ENCODE peak calls at places on chromosomes 11 and 22, in five cellular contexts. J is CD8-positive, alpha-beta T cell; T is dermis microvascular lymphatic vessel endothelial cell; F is AML-193; M is stimulated activated CD4-positive, alpha-beta T cell treated with anti-CD3 and anti-CD28 coated beads, Interleukin-1b, Interleukin-23, amount 100 ng/mL, for 4 hours. X is an unnamed sample.

GRCh38 chr11:72972541-72973128 is 158.4 kb downstream of the ATG16L2 start:
- DNase-seq in J (no peak), T (no peak), F (no peak), M (no peak), X (no peak)

GRCh38 chr11:111665779-111666178 is 63.5 kb downstream of the SIK2 start:
- DNase-seq in J (no peak), T (peak; percentile 37), F (peak; percentile 6), M (no peak), X (peak; percentile 8)

GRCh38 chr11:108224908-108225786 is 2.3 kb downstream of the ATM start:
- DNase-seq in J (no peak), T (no peak), F (peak; percentile 53), M (no peak), X (no peak)

GRCh38 chr11:130001491-130002351 is 914 bp downstream of the PRDM10 start:
- DNase-seq in J (peak; percentile 22), T (no peak), F (no peak), M (no peak), X (no peak)

GRCh38 chr22:42856179-42856864 is 751 bp downstream of the ARFGAP3 start:
- DNase-seq in J (peak; percentile 37), T (peak; percentile 74), F (peak; percentile 10), M (peak; percentile 37), X (no peak)

GRCh38 chr11:2420502-2421225 is 20.1 kb downstream of the TSSC4 start:
- DNase-seq in J (peak; percentile 64), T (no peak), F (peak; percentile 54), M (peak; percentile 70), X (peak; percentile 22)

GRCh38 chr11:84780689-84781293 is 846.4 kb downstream of the DLG2 start:
- DNase-seq in J (no peak), T (no peak), F (peak; percentile 8), M (no peak), X (no peak)

GRCh38 chr11:17154409-17155159 is 53.2 kb downstream of the PIK3C2A start:
- DNase-seq in J (no peak), T (no peak), F (peak; percentile 3), M (no peak), X (no peak)

GRCh38 chr11:34250732-34251639 is 106.8 kb downstream of the ABTB2 start:
- DNase-seq in J (peak; percentile 65), T (no peak), F (no peak), M (peak; percentile 46), X (no peak)

GRCh38 chr11:80841716-80842115 is 1400.9 kb upstream of the TENM4 start:
- DNase-seq in J (no peak), T (no peak), F (no peak), M (no peak), X (no peak)

GRCh38 chr11:59436169-59436568 is at the start of gene OR5A1:
- DNase-seq in J (no peak), T (no peak), F (no peak), M (no peak), X (no peak)

GRCh38 chr11:28679795-28680194 is 571.6 kb downstream of the METTL15 start:
- DNase-seq in J (no peak), T (no peak), F (no peak), M (no peak), X (no peak)

GRCh38 chr11:66720899-66721470 is 8.0 kb downstream of the SPTBN2 start:
- DNase-seq in J (no peak), T (no peak), F (no peak), M (no peak), X (no peak)

GRCh38 chr11:8672346-8672745 is 10.1 kb downstream of the TRIM66 start:
- DNase-seq in J (no peak), T (no peak), F (no peak), M (no peak), X (no peak)

GRCh38 chr11:5345831-5346230 is 2.5 kb upstream of the OR51B5 start:
- DNase-seq in J (no peak), T (no peak), F (no peak), M (no peak), X (no peak)

GRCh38 chr11:75583710-75584658 is 21.9 kb downstream of the SERPINH1 start:
- DNase-seq in J (no peak), T (no peak), F (no peak), M (no peak), X (no peak)

GRCh38 chr11:2365571-2366210 is 11.4 kb upstream of the CD81 start:
- DNase-seq in J (no peak), T (no peak), F (no peak), M (no peak), X (no peak)

GRCh38 chr22:49828599-49828965 is 909 bp upstream of the BRD1 start:
- DNase-seq in J (no peak), T (no peak), F (no peak), M (no peak), X (no peak)

GRCh38 chr11:46456269-46456668 is 64.7 kb upstream of the CHRM4 start:
- DNase-seq in J (no peak), T (no peak), F (no peak), M (no peak), X (no peak)